ENCODE peak calls at places on chromosomes 6 and 20, in six cellular contexts. F is activated CD8-positive, alpha-beta T cell treated with anti-CD3 and anti-CD28 coated beads for 36 hours; Y is WTC11; H is right lobe of liver; U is CD8-positive, alpha-beta T cell; I is pancreas. B is an unnamed sample.

GRCh38 chr6:73580247-73581149 is 59.7 kb upstream of the EEF1A1 start:
- DNase-seq in F (peak; percentile 89), Y (peak; percentile 93), H (peak; percentile 72), U (peak; percentile 44), I (peak; percentile 47), B (peak; percentile 80)

GRCh38 chr6:37798436-37799262 is 20.9 kb upstream of the ZFAND3 start:
- DNase-seq in F (no peak), Y (no peak), H (peak; percentile 60), U (no peak), I (no peak), B (no peak)

GRCh38 chr6:2155206-2155605 is 90.2 kb downstream of the GMDS start:
- DNase-seq in F (no peak), Y (no peak), H (no peak), U (no peak), I (no peak), B (no peak)

GRCh38 chr6:97053643-97054411 is 129.3 kb downstream of the KLHL32 start:
- DNase-seq in F (no peak), Y (no peak), H (no peak), U (no peak), I (no peak), B (no peak)

GRCh38 chr6:31713991-31714684 is 1.0 kb upstream of the LY6G6D start:
- DNase-seq in F (no peak), Y (no peak), H (no peak), U (no peak), I (no peak), B (no peak)

GRCh38 chr6:13422601-13423247 is 64.7 kb downstream of the GFOD1 start:
- DNase-seq in F (no peak), Y (peak; percentile 56), H (no peak), U (no peak), I (no peak), B (no peak)

GRCh38 chr20:33370296-33370695 is 31.0 kb downstream of the CDK5RAP1 start:
- DNase-seq in F (peak; percentile 42), Y (no peak), H (no peak), U (peak; percentile 29), I (no peak), B (no peak)

GRCh38 chr20:25864986-25865714 is 168.5 kb upstream of the ZNF337 start:
- DNase-seq in F (no peak), Y (no peak), H (no peak), U (no peak), I (no peak), B (no peak)

GRCh38 chr6:76120302-76120701 is 47.8 kb upstream of the IMPG1 start:
- DNase-seq in F (no peak), Y (no peak), H (no peak), U (no peak), I (no peak), B (no peak)

GRCh38 chr6:148520109-148520841 is 177.6 kb downstream of the SASH1 start:
- DNase-seq in F (no peak), Y (no peak), H (no peak), U (no peak), I (no peak), B (no peak)

GRCh38 chr6:100370265-100370664 is 94.5 kb downstream of the SIM1 start:
- DNase-seq in F (no peak), Y (no peak), H (no peak), U (no peak), I (no peak), B (no peak)
- TF ChIP-seq CTCF in F (no peak), Y (no peak), H (peak; percentile 37), U (no peak), I (no peak), B (no peak)

DNA sequence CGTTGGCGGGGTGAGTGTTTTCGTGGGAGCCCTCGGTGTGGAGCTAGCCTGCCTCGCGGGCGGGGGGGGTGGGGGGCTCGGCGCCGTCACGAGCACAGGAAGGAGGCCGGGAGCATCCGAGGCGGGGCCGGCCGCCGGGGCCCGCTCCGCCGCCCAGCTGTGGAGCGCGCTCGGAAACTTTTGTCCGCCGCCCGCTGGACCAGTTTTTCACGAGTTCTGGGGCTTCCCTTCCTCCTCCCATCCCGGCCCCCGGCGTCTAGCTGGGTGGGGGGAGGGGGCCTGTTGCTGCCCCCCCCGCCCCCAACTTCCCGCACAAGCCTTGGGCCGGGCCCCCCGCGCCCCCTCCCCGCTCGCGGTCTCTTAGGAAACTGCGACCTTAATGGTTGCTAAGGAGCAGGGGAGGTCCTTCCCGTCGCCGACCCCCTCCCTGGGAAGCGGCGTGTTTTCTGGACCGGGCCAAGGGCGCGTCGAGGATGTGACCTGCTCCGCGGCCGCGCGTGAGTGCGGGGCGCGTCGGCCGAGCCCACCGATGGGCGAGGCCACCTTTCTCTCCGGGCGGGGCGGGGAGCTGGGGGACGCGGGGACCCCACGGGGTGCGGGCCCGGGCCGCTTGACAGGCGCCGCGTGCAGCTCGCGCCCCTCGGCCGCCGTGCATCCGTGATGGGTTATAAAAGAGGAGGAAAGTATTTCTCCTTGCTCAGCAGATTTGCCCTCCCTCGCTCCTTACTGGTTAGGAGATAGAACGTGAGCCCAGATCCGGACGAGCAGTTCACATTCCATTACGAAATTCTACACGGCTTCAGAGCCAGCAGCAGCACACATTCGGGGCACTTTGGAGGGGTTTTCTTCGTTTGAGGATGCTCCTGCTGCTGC is 1.4 kb downstream of the RREB1 start:
- DNase-seq in F (peak; percentile 61), Y (peak; percentile 50), H (peak; percentile 80), U (peak; percentile 19), I (peak; percentile 57), B (peak; percentile 59)
- TF ChIP-seq CTCF in F (no peak), Y (no peak), H (no peak), U (no peak), I (no peak), B (no peak)

DNA sequence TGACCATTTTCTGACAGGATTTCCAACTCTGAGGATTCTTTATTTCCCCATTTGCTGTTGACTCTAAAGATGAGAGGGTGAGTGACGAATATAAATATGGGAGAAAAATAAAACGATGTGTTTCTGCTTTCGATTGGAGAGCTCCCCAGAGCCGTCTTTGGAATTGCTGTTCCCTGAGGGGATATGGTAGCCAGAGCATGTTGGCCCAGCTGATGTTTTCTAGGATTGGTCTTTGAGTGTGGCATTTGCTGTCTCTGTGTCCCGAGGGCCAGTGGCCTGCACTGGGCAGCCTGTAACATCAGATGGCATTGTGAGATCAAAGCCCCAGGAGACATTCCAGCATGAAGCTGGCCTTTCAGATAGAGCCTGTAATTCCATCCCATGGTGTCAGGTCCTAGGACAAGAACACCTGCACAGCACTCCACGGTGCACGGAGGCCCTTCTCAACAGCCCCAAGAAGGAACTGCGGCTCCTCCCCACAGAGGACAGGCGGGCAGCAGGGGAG is 26.7 kb downstream of the PKIG start:
- DNase-seq in F (no peak), Y (no peak), H (no peak), U (no peak), I (no peak), B (no peak)
- TF ChIP-seq CTCF in F (no peak), Y (no peak), H (no peak), U (no peak), I (no peak), B (no peak)

GRCh38 chr6:100462396-100462795 is 2.3 kb downstream of the SIM1 start:
- DNase-seq in F (no peak), Y (no peak), H (no peak), U (no peak), I (no peak), B (no peak)

GRCh38 chr6:100461273-100461919 is 3.3 kb downstream of the SIM1 start:
- DNase-seq in F (no peak), Y (peak; percentile 60), H (no peak), U (no peak), I (no peak), B (no peak)

GRCh38 chr6:100459291-100459690 is 5.4 kb downstream of the SIM1 start:
- DNase-seq in F (no peak), Y (no peak), H (no peak), U (no peak), I (no peak), B (no peak)

GRCh38 chr6:100461920-100462295 is 2.8 kb downstream of the SIM1 start:
- DNase-seq in F (no peak), Y (no peak), H (no peak), U (no peak), I (no peak), B (no peak)

DNA sequence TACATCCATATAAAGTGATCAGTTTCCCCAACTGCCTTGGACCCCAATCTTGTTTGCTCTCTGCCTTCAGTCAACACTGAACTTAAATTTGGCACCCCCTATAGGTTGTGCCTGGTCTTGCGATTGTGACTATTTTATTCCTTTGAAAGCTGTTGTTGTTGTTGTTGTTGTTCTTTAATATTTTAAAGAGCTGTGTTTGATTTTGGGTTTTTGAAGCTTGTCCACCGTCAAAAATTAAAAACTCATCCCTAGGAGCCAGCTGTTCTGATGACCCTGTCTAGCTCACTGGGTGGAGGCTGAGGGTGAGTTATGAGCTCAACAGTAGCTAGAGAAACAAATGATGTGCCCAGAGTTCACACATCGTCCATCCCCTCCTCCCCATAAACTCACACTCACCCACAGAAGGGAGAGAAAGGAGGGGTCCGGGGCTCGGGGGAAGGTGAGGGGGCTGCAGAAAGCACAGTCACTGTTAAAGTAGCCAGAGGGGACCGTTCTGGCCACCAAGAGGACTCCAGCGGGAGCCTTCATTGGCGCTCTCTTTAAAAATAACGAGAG is 4.0 kb downstream of the SIM1 start:
- DNase-seq in F (no peak), Y (peak; percentile 59), H (no peak), U (no peak), I (no peak), B (no peak)
- TF ChIP-seq CTCF in F (no peak), Y (peak; percentile 57), H (peak; percentile 5), U (no peak), I (no peak), B (no peak)

GRCh38 chr20:4064118-4064962 is 49.0 kb upstream of the RNF24 start:
- DNase-seq in F (no peak), Y (peak; percentile 53), H (peak; percentile 78), U (no peak), I (peak; percentile 86), B (peak; percentile 82)
- TF ChIP-seq CTCF in F (no peak), Y (no peak), H (no peak), U (no peak), I (no peak), B (no peak)

GRCh38 chr20:56179051-56179450 is 69.5 kb upstream of the MC3R start:
- DNase-seq in F (no peak), Y (no peak), H (no peak), U (no peak), I (no peak), B (peak; percentile 52)

GRCh38 chr20:56178219-56178618 is 70.3 kb upstream of the MC3R start:
- DNase-seq in F (no peak), Y (no peak), H (no peak), U (no peak), I (no peak), B (no peak)

GRCh38 chr20:56175884-56176283 is 72.6 kb upstream of the MC3R start:
- DNase-seq in F (no peak), Y (no peak), H (no peak), U (no peak), I (no peak), B (no peak)

DNA sequence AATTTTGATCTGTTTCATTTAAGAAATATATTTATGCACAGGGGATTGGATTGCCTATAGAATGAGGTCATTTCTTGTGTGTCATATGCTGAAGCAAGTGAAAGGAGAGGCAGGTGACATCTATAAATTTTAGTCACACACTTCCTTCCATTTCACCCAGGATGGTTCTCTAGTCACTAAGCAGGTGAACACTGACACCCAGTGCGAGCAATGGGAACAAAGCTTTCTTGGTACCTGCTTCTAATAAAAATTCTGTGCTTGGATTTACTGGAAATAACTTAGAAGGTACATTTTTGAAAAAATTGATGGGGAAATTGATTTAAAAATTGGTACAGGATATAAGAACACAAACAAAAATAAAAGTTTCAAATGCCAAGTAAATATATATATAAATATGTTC is 66.9 kb upstream of the MC3R start:
- DNase-seq in F (peak; percentile 8), Y (no peak), H (no peak), U (no peak), I (no peak), B (no peak)
- TF ChIP-seq CTCF in F (no peak), Y (no peak), H (peak; percentile 53), U (no peak), I (no peak), B (no peak)

B was measured in breast epithelium.